ENCODE peak calls at places on chromosomes 13 and 19, in six cellular contexts. X is MV-4-11; N is mesothelial cell of epicardium; Z is SW 1271; W is RWPE1; R is activated naive CD4-positive, alpha-beta T cell treated with anti-CD3 and anti-CD28 coated beads for 36 hours. C is an unnamed sample.

GRCh38 chr13:31022491-31022890 is 90.0 kb downstream of the TEX26 start:
- DNase-seq in X (no peak), N (no peak), Z (no peak), W (no peak), R (no peak), C (no peak)

GRCh38 chr19:32874605-32875004 is 5.0 kb upstream of the SLC7A9 start:
- DNase-seq in X (no peak), N (no peak), Z (no peak), W (no peak), R (no peak), C (no peak)

GRCh38 chr19:39277598-39277997 is 9.4 kb downstream of the IFNL2 start:
- DNase-seq in X (no peak), N (no peak), Z (no peak), W (no peak), R (no peak), C (no peak)

GRCh38 chr19:52786078-52786463 is 520 bp downstream of the ZNF600 start:
- DNase-seq in X (no peak), N (peak), Z (no peak), W (peak), R (peak), C (no peak)

GRCh38 chr13:103190841-103191240 is 124.6 kb upstream of the SLC10A2 start:
- DNase-seq in X (no peak), N (no peak), Z (no peak), W (no peak), R (no peak), C (no peak)

GRCh38 chr19:411723-412355 is 2.9 kb upstream of the C2CD4C start:
- DNase-seq in X (no peak), N (peak), Z (no peak), W (no peak), R (no peak), C (no peak)

GRCh38 chr13:111519490-111520170 is 199.2 kb downstream of the TEX29 start:
- DNase-seq in X (no peak), N (no peak), Z (no peak), W (no peak), R (no peak), C (no peak)

GRCh38 chr13:30165791-30166190 is 141.6 kb downstream of the KATNAL1 start:
- DNase-seq in X (no peak), N (no peak), Z (no peak), W (no peak), R (no peak), C (no peak)

GRCh38 chr13:59722580-59722900 is 441.2 kb downstream of the DIAPH3 start:
- DNase-seq in X (peak), N (no peak), Z (no peak), W (no peak), R (peak), C (no peak)

GRCh38 chr19:58001895-58002369 is 688 bp downstream of the ZNF606 start:
- DNase-seq in X (no peak), N (no peak), Z (no peak), W (peak), R (peak), C (no peak)

GRCh38 chr13:23348270-23349126 is 85.0 kb downstream of the SACS start:
- DNase-seq in X (no peak), N (no peak), Z (peak), W (no peak), R (no peak), C (no peak)

GRCh38 chr19:41298327-41298964 is 11.5 kb upstream of the CCDC97 start:
- DNase-seq in X (peak), N (no peak), Z (no peak), W (no peak), R (no peak), C (peak)

GRCh38 chr19:1997353-1998233 is 17.9 kb downstream of the BTBD2 start:
- DNase-seq in X (no peak), N (no peak), Z (no peak), W (no peak), R (no peak), C (no peak)

GRCh38 chr13:18212873-18213272 is 968.8 kb downstream of the TUBA3C start:
- DNase-seq in X (no peak), N (no peak), Z (no peak), W (no peak), R (peak), C (no peak)

GRCh38 chr13:57557979-57558529 is 73.5 kb upstream of the PCDH17 start:
- DNase-seq in X (peak), N (no peak), Z (peak), W (no peak), R (no peak), C (no peak)

GRCh38 chr13:26112843-26113242 is 61.0 kb upstream of the SHISA2 start:
- DNase-seq in X (no peak), N (no peak), Z (peak), W (peak), R (no peak), C (no peak)

GRCh38 chr19:35436477-35437141 is 11.4 kb upstream of the FFAR2 start:
- DNase-seq in X (peak), N (no peak), Z (peak), W (peak), R (peak), C (no peak)

GRCh38 chr19:2266183-2266993 is 10.2 kb upstream of the JSRP1 start:
- DNase-seq in X (peak), N (peak), Z (no peak), W (no peak), R (peak), C (peak)

GRCh38 chr13:111639994-111640393 is 319.6 kb downstream of the TEX29 start:
- DNase-seq in X (no peak), N (no peak), Z (no peak), W (no peak), R (no peak), C (no peak)

GRCh38 chr19:52351512-52351911 is 15.5 kb downstream of the ZNF610 start:
- DNase-seq in X (no peak), N (no peak), Z (no peak), W (no peak), R (no peak), C (no peak)